ENCODE peak calls at places on chromosomes 1 and 21, in five cellular contexts. One of them, this sample, is unnamed.

GRCh38 chr1:110003747-110004428 is 19.3 kb downstream of the AHCYL1 start:
- DNase-seq in astrocyte of the spinal cord: peak
- DNase-seq in H54: peak
- DNase-seq in kidney tubule cell: peak
- DNase-seq in ecto neural progenitor cell: peak
- DNase-seq in this sample: peak

GRCh38 chr1:108114026-108114599 is 86.0 kb downstream of the SLC25A24 start:
- DNase-seq in astrocyte of the spinal cord: no peak
- DNase-seq in H54: no peak
- DNase-seq in kidney tubule cell: no peak
- DNase-seq in ecto neural progenitor cell: no peak
- DNase-seq in this sample: no peak

GRCh38 chr1:82388679-82389078 is 587.9 kb downstream of the ADGRL2 start:
- DNase-seq in astrocyte of the spinal cord: peak
- DNase-seq in H54: no peak
- DNase-seq in kidney tubule cell: peak
- DNase-seq in ecto neural progenitor cell: no peak
- DNase-seq in this sample: no peak

GRCh38 chr1:41358152-41358937 is 2.9 kb upstream of the FOXO6 start:
- DNase-seq in astrocyte of the spinal cord: no peak
- DNase-seq in H54: no peak
- DNase-seq in kidney tubule cell: no peak
- DNase-seq in ecto neural progenitor cell: peak
- DNase-seq in this sample: no peak

GRCh38 chr1:2290595-2291510 is 62.7 kb downstream of the SKI start:
- DNase-seq in astrocyte of the spinal cord: peak
- DNase-seq in H54: peak
- DNase-seq in kidney tubule cell: no peak
- DNase-seq in ecto neural progenitor cell: no peak
- DNase-seq in this sample: peak

GRCh38 chr1:65958561-65959350 is 166.1 kb downstream of the PDE4B start:
- DNase-seq in astrocyte of the spinal cord: peak
- DNase-seq in H54: no peak
- DNase-seq in kidney tubule cell: peak
- DNase-seq in ecto neural progenitor cell: no peak
- DNase-seq in this sample: peak

GRCh38 chr1:107976431-107977215 is 11.6 kb upstream of the VAV3 start:
- DNase-seq in astrocyte of the spinal cord: peak
- DNase-seq in H54: no peak
- DNase-seq in kidney tubule cell: peak
- DNase-seq in ecto neural progenitor cell: no peak
- DNase-seq in this sample: no peak

GRCh38 chr1:79472067-79472656 is 465.6 kb upstream of the ADGRL4 start:
- DNase-seq in astrocyte of the spinal cord: no peak
- DNase-seq in H54: no peak
- DNase-seq in kidney tubule cell: no peak
- DNase-seq in ecto neural progenitor cell: no peak
- DNase-seq in this sample: no peak

GRCh38 chr1:212916395-212917133 is 33.8 kb upstream of the VASH2 start:
- DNase-seq in astrocyte of the spinal cord: peak
- DNase-seq in H54: no peak
- DNase-seq in kidney tubule cell: peak
- DNase-seq in ecto neural progenitor cell: peak
- DNase-seq in this sample: no peak

GRCh38 chr1:230743874-230744273 is 3.3 kb upstream of the CAPN9 start:
- DNase-seq in astrocyte of the spinal cord: no peak
- DNase-seq in H54: no peak
- DNase-seq in kidney tubule cell: no peak
- DNase-seq in ecto neural progenitor cell: no peak
- DNase-seq in this sample: no peak

GRCh38 chr1:33576821-33577599 is 104.6 kb downstream of the ZSCAN20 start:
- DNase-seq in astrocyte of the spinal cord: no peak
- DNase-seq in H54: no peak
- DNase-seq in kidney tubule cell: no peak
- DNase-seq in ecto neural progenitor cell: no peak
- DNase-seq in this sample: no peak

GRCh38 chr1:231639819-231640218 is 13.2 kb downstream of the DISC1 start:
- DNase-seq in astrocyte of the spinal cord: no peak
- DNase-seq in H54: no peak
- DNase-seq in kidney tubule cell: no peak
- DNase-seq in ecto neural progenitor cell: no peak
- DNase-seq in this sample: no peak

GRCh38 chr1:213136190-213136917 is 85.3 kb downstream of the RPS6KC1 start:
- DNase-seq in astrocyte of the spinal cord: no peak
- DNase-seq in H54: no peak
- DNase-seq in kidney tubule cell: peak
- DNase-seq in ecto neural progenitor cell: no peak
- DNase-seq in this sample: no peak

GRCh38 chr1:2044510-2045319 is 5.5 kb upstream of the PRKCZ start:
- DNase-seq in astrocyte of the spinal cord: peak
- DNase-seq in H54: peak
- DNase-seq in kidney tubule cell: peak
- DNase-seq in ecto neural progenitor cell: peak
- DNase-seq in this sample: no peak

GRCh38 chr1:178126790-178127189 is 32.9 kb downstream of the RASAL2 start:
- DNase-seq in astrocyte of the spinal cord: peak
- DNase-seq in H54: no peak
- DNase-seq in kidney tubule cell: peak
- DNase-seq in ecto neural progenitor cell: no peak
- DNase-seq in this sample: no peak

GRCh38 chr1:211639500-211640361 is 35.7 kb downstream of the NEK2 start:
- DNase-seq in astrocyte of the spinal cord: peak
- DNase-seq in H54: no peak
- DNase-seq in kidney tubule cell: peak
- DNase-seq in ecto neural progenitor cell: no peak
- DNase-seq in this sample: peak

GRCh38 chr1:235883261-235883927 is 16.7 kb upstream of the LYST start:
- DNase-seq in astrocyte of the spinal cord: peak
- DNase-seq in H54: peak
- DNase-seq in kidney tubule cell: peak
- DNase-seq in ecto neural progenitor cell: no peak
- DNase-seq in this sample: peak

GRCh38 chr1:227621211-227621610 is 57.9 kb downstream of the ZNF678 start:
- DNase-seq in astrocyte of the spinal cord: no peak
- DNase-seq in H54: peak
- DNase-seq in kidney tubule cell: peak
- DNase-seq in ecto neural progenitor cell: no peak
- DNase-seq in this sample: no peak

GRCh38 chr1:115647919-115648597 is 6.3 kb downstream of the VANGL1 start:
- DNase-seq in astrocyte of the spinal cord: no peak
- DNase-seq in H54: no peak
- DNase-seq in kidney tubule cell: no peak
- DNase-seq in ecto neural progenitor cell: no peak
- DNase-seq in this sample: no peak

GRCh38 chr1:4668738-4669700 is 14.6 kb downstream of the AJAP1 start:
- DNase-seq in astrocyte of the spinal cord: peak
- DNase-seq in H54: no peak
- DNase-seq in kidney tubule cell: peak
- DNase-seq in ecto neural progenitor cell: no peak
- DNase-seq in this sample: no peak

GRCh38 chr1:45035631-45036301 is 23.7 kb downstream of the UROD start:
- DNase-seq in astrocyte of the spinal cord: no peak
- DNase-seq in H54: no peak
- DNase-seq in kidney tubule cell: no peak
- DNase-seq in ecto neural progenitor cell: no peak
- DNase-seq in this sample: no peak

GRCh38 chr1:45669379-45669778 is 17.0 kb downstream of the GPBP1L1 start:
- DNase-seq in astrocyte of the spinal cord: no peak
- DNase-seq in H54: no peak
- DNase-seq in kidney tubule cell: no peak
- DNase-seq in ecto neural progenitor cell: no peak
- DNase-seq in this sample: no peak

GRCh38 chr1:204611036-204611435 is 74.5 kb downstream of the LRRN2 start:
- DNase-seq in astrocyte of the spinal cord: no peak
- DNase-seq in H54: no peak
- DNase-seq in kidney tubule cell: no peak
- DNase-seq in ecto neural progenitor cell: no peak
- DNase-seq in this sample: no peak

GRCh38 chr21:44012474-44013379 is 618 bp downstream of the TRAPPC10 start:
- DNase-seq in astrocyte of the spinal cord: no peak
- DNase-seq in H54: peak
- DNase-seq in kidney tubule cell: peak
- DNase-seq in ecto neural progenitor cell: peak
- DNase-seq in this sample: no peak

GRCh38 chr1:64228181-64228957 is 24.9 kb downstream of the UBE2U start:
- DNase-seq in astrocyte of the spinal cord: peak
- DNase-seq in H54: peak
- DNase-seq in kidney tubule cell: peak
- DNase-seq in ecto neural progenitor cell: no peak
- DNase-seq in this sample: no peak

GRCh38 chr1:33296082-33296458 is 24.8 kb downstream of the A3GALT2 start:
- DNase-seq in astrocyte of the spinal cord: no peak
- DNase-seq in H54: no peak
- DNase-seq in kidney tubule cell: no peak
- DNase-seq in ecto neural progenitor cell: no peak
- DNase-seq in this sample: no peak

GRCh38 chr1:30023300-30024022 is 699.9 kb downstream of the MATN1 start:
- DNase-seq in astrocyte of the spinal cord: no peak
- DNase-seq in H54: no peak
- DNase-seq in kidney tubule cell: no peak
- DNase-seq in ecto neural progenitor cell: no peak
- DNase-seq in this sample: no peak

GRCh38 chr1:213371769-213372619 is 321.0 kb downstream of the RPS6KC1 start:
- DNase-seq in astrocyte of the spinal cord: no peak
- DNase-seq in H54: no peak
- DNase-seq in kidney tubule cell: no peak
- DNase-seq in ecto neural progenitor cell: no peak
- DNase-seq in this sample: no peak

GRCh38 chr1:225651872-225652725 is 824 bp downstream of the ENAH start:
- DNase-seq in astrocyte of the spinal cord: peak
- DNase-seq in H54: no peak
- DNase-seq in kidney tubule cell: peak
- DNase-seq in ecto neural progenitor cell: no peak
- DNase-seq in this sample: no peak

GRCh38 chr1:34929497-34929852 is at the start of gene DLGAP3:
- DNase-seq in astrocyte of the spinal cord: no peak
- DNase-seq in H54: no peak
- DNase-seq in kidney tubule cell: no peak
- DNase-seq in ecto neural progenitor cell: peak
- DNase-seq in this sample: no peak

GRCh38 chr1:110336300-110337039 is 2.7 kb upstream of the RBM15 start:
- DNase-seq in astrocyte of the spinal cord: peak
- DNase-seq in H54: no peak
- DNase-seq in kidney tubule cell: no peak
- DNase-seq in ecto neural progenitor cell: no peak
- DNase-seq in this sample: no peak

GRCh38 chr21:35037384-35038105 is 11.6 kb downstream of the RUNX1 start:
- DNase-seq in astrocyte of the spinal cord: no peak
- DNase-seq in H54: no peak
- DNase-seq in kidney tubule cell: no peak
- DNase-seq in ecto neural progenitor cell: no peak
- DNase-seq in this sample: no peak

This sample was measured in smooth muscle cell of the brain vasculature.